ENCODE peak calls at places on chromosomes 3 and 15, in four cellular contexts. U, W, T and M are unnamed samples.

GRCh38 chr3:34394978-34395748 is 596.7 kb downstream of the PDCD6IP start:
- DNase-seq in W (no peak), T (no peak), U (no peak), M (no peak)

GRCh38 chr3:182393830-182394367 is 399.4 kb upstream of the ATP11B start:
- DNase-seq in W (no peak), T (no peak), U (no peak), M (no peak)

GRCh38 chr3:89144080-89144479 is 36.7 kb downstream of the EPHA3 start:
- DNase-seq in T (no peak), W (no peak), U (no peak), M (no peak)

GRCh38 chr3:122508135-122508914 is 6.4 kb downstream of the KPNA1 start:
- DNase-seq in U (no peak), W (no peak), T (no peak), M (no peak)

GRCh38 chr15:55859681-55860080 is 116.7 kb upstream of the PRTG start:
- DNase-seq in U (no peak), T (no peak), W (no peak), M (no peak)

GRCh38 chr3:10205461-10206165 is 40.9 kb downstream of the IRAK2 start:
- DNase-seq in T (no peak), W (no peak), U (no peak), M (no peak)

GRCh38 chr3:20668411-20668810 is 482.4 kb upstream of the SGO1 start:
- DNase-seq in T (no peak), W (no peak), U (no peak), M (no peak)

GRCh38 chr3:101383156-101383575 is 62.8 kb upstream of the IMPG2 start:
- DNase-seq in T (no peak), W (no peak), U (no peak), M (no peak)

GRCh38 chr3:157174265-157174615 is 14.3 kb upstream of the CCNL1 start:
- DNase-seq in T (no peak), W (no peak), U (peak), M (no peak)

GRCh38 chr3:30428251-30428650 is 178.2 kb upstream of the TGFBR2 start:
- DNase-seq in U (no peak), T (no peak), W (no peak), M (no peak)

GRCh38 chr3:123723527-123724168 is 138.8 kb upstream of the HACD2 start:
- DNase-seq in U (peak), W (no peak), T (peak), M (peak)